ENCODE peak calls at places on chromosomes 3 and 15, in eight cellular contexts. I, S, J, O, U, D, Y and E are unnamed samples.

GRCh38 chr3:33711100-33711499 is 7.0 kb downstream of the CLASP2 start:
- DNase-seq in S (no peak), Y (no peak), J (no peak), U (no peak), I (no peak), D (no peak), O (no peak), E (no peak)

GRCh38 chr3:134441321-134441720 is 44.5 kb downstream of the ANAPC13 start:
- DNase-seq in O (no peak), S (no peak), Y (no peak), I (no peak), D (peak; percentile 18), U (no peak), J (no peak), E (no peak)

GRCh38 chr3:185460719-185461350 is 38.0 kb downstream of the TMEM41A start:
- DNase-seq in J (peak; percentile 47), Y (peak; percentile 7), U (no peak), I (no peak), S (no peak), O (no peak), D (peak; percentile 15), E (no peak)

GRCh38 chr3:177358085-177358967 is 161.0 kb upstream of the TBL1XR1 start:
- DNase-seq in D (peak; percentile 90), Y (peak; percentile 68), U (peak; percentile 73), I (peak; percentile 79), S (no peak), O (peak; percentile 90), J (peak; percentile 96), E (peak; percentile 82)

GRCh38 chr15:68383161-68384074 is 48.5 kb downstream of the ITGA11 start:
- DNase-seq in S (peak; percentile 27), O (peak; percentile 58), Y (peak; percentile 63), I (peak; percentile 25), U (no peak), J (peak; percentile 67), D (peak; percentile 27), E (peak; percentile 23)

GRCh38 chr3:132265008-132265407 is 52.2 kb upstream of the ACP3 start:
- DNase-seq in Y (no peak), S (no peak), O (no peak), I (no peak), D (no peak), U (no peak), J (no peak), E (no peak)

GRCh38 chr3:111785034-111785433 is 74.0 kb upstream of the PHLDB2 start:
- DNase-seq in Y (no peak), O (no peak), U (no peak), I (no peak), J (peak; percentile 42), D (no peak), S (no peak), E (no peak)

GRCh38 chr3:71559021-71559420 is 24.5 kb downstream of the FOXP1 start:
- DNase-seq in U (no peak), I (no peak), O (no peak), Y (no peak), J (no peak), S (no peak), D (no peak), E (no peak)

GRCh38 chr3:134656211-134656800 is 5.5 kb upstream of the KY start:
- DNase-seq in I (peak; percentile 5), O (no peak), J (no peak), S (no peak), Y (no peak), D (no peak), U (no peak), E (no peak)

GRCh38 chr3:78565712-78566111 is 1202.1 kb downstream of the ROBO1 start:
- DNase-seq in S (no peak), O (no peak), I (no peak), J (no peak), U (no peak), Y (no peak), D (no peak), E (no peak)

GRCh38 chr3:157810924-157811718 is 295.1 kb downstream of the SHOX2 start:
- DNase-seq in S (no peak), I (no peak), Y (no peak), O (peak; percentile 14), J (no peak), U (no peak), D (no peak), E (no peak)

GRCh38 chr3:197722734-197723133 is 14.0 kb downstream of the RUBCN start:
- DNase-seq in D (no peak), Y (no peak), U (no peak), J (no peak), O (no peak), I (no peak), S (no peak), E (no peak)

GRCh38 chr15:27894645-27895044 is 204.5 kb downstream of the OCA2 start:
- DNase-seq in J (no peak), Y (no peak), O (no peak), D (no peak), I (no peak), S (no peak), U (no peak), E (no peak)
- H3K27ac ChIP-seq in J (no peak overlapping the region), Y (no peak overlapping the region), O (no peak overlapping the region), D (no peak overlapping the region), I (no peak overlapping the region), S (no peak overlapping the region), U (no peak overlapping the region), E (no peak overlapping the region)

GRCh38 chr3:430186-430585 is 233.6 kb downstream of the CHL1 start:
- DNase-seq in J (no peak), I (no peak), S (no peak), U (no peak), Y (no peak), O (no peak), D (no peak), E (no peak)

GRCh38 chr3:420584-420983 is 224.0 kb downstream of the CHL1 start:
- DNase-seq in I (no peak), J (no peak), Y (no peak), U (no peak), D (no peak), S (no peak), O (no peak), E (no peak)

GRCh38 chr3:425094-425493 is 228.5 kb downstream of the CHL1 start:
- DNase-seq in U (no peak), J (no peak), Y (no peak), O (no peak), D (no peak), S (no peak), I (no peak), E (no peak)

GRCh38 chr3:427128-427527 is 230.6 kb downstream of the CHL1 start:
- DNase-seq in Y (no peak), S (no peak), J (no peak), D (no peak), U (no peak), I (no peak), O (no peak), E (no peak)

DNA sequence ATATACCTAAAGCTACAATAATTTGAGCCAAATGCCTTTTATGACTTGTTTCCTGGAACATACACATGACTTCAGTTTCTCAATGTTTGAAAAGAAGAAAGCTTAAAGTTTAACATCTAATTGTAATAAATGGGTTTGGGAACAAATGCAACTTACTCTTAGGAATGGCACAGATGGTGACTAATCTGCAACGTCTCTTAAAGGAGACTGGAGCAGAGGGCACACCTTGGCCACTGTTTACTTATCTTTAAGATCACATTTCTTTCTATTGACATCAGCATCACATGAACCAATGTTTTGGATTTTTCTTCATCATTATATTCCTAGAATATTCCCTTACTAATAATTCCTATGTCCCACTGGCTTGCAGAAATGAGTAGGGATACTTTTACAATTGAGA is 229.5 kb downstream of the CHL1 start:
- DNase-seq in D (no peak), Y (no peak), J (no peak), I (no peak), O (no peak), U (no peak), S (no peak), E (no peak)
- H3K9me3 ChIP-seq in D (no peaks in the 10 kb centered on the region), Y (no peaks in the 10 kb centered on the region), J (no peaks in the 10 kb centered on the region), I (no peaks in the 10 kb centered on the region), O (no peaks in the 10 kb centered on the region), U (no peaks in the 10 kb centered on the region), S (no peaks in the 10 kb centered on the region), E (no peaks in the 10 kb centered on the region)

GRCh38 chr3:27425896-27426565 is 56.8 kb upstream of the NEK10 start:
- DNase-seq in D (no peak), O (no peak), S (no peak), J (no peak), Y (no peak), U (no peak), I (no peak), E (no peak)

GRCh38 chr3:27428446-27428845 is 55.7 kb downstream of the SLC4A7 start:
- DNase-seq in S (no peak), U (no peak), I (no peak), Y (no peak), O (no peak), D (no peak), J (no peak), E (no peak)

GRCh38 chr3:27431116-27431515 is 53.1 kb downstream of the SLC4A7 start:
- DNase-seq in O (peak; percentile 12), S (no peak), I (no peak), J (peak; percentile 98), D (peak; percentile 99), U (peak; percentile 31), Y (no peak), E (no peak)

GRCh38 chr3:27426926-27427325 is 57.3 kb downstream of the SLC4A7 start:
- DNase-seq in J (no peak), S (no peak), Y (no peak), O (no peak), I (no peak), D (no peak), U (no peak), E (no peak)

DNA sequence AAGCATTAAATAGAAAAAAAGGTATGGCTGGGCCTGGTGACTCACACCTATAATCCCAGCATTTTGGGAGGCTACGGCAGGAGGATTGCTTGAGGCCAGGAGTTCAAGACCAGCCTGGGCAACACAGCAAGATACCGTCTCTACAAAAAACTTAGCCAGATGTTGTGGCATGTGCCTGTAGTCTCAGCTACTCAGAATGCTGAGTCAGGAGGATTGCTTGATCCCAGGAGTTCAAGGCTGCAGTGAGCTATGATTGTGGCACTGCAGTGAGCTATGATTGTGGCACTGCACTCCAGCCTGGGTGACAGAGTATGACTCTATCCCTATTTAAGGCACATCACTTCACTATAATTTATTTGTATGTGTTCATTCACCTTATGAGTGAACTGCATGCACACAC is 54.3 kb downstream of the SLC4A7 start:
- DNase-seq in Y (no peak), I (no peak), U (no peak), O (no peak), J (no peak), S (no peak), D (no peak), E (no peak)
- H3K27ac ChIP-seq in Y (no peak overlapping the region), I (no peak overlapping the region), U (no peak overlapping the region), O (no peak overlapping the region), J (no peak overlapping the region), S (no peak overlapping the region), D (peak overlapping the region; percentile 9), E (no peak overlapping the region)

DNA sequence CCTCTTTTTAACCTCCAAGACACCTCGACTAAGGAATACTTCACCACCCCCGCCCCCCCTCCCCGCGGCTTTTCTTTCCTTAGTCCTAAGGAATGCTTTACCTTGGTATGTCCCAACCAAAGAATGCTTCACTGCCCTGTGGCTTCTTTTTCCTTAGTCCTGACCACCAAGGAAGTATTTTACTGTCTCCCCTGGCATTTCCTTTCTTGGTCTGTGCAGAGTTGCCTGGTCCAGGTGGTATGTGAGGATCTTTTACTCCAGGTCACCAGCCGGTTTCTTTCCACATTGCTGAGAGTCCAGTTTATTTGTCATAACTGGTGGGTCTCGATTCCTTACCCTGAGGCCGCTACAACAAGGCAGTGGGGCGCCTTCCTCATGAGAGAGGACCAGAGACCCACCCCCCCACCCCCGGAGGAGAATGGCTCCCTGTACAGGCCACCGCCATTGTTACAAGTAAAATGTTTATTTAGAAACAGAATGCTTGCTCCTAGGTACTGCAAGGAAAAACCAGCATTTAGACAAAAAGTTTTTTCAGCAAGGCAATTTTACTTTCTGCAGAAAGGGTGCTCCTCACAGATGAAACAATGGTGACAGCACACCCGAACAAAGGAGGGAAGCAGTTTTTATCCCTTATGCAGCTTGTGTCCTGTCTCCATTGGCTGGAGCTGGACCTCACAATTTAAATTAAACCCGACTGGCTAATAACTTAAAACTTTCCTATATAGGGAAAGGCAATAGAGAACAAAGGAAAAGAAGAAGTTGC is 23.1 kb upstream of the MTHFS start:
- DNase-seq in O (no peak), J (no peak), I (no peak), S (no peak), U (no peak), Y (peak; percentile 55), D (no peak), E (no peak)
- H3K9me3 ChIP-seq in O (no peaks in the 10 kb centered on the region), J (no peaks in the 10 kb centered on the region), I (peaks cover 65% of the 10 kb centered on the region), S (peaks cover 71% of the 10 kb centered on the region), U (peaks cover 21% of the 10 kb centered on the region), Y (peaks cover 71% of the 10 kb centered on the region), D (no peaks in the 10 kb centered on the region), E (peaks cover 62% of the 10 kb centered on the region)